ENCODE peak calls at places on chromosomes 6 and 20, in seven cellular contexts. K is GM23338, R is AG09319, V is body of pancreas, P is ovary, C is spleen, S is GM10248. A is an unnamed sample.

GRCh38 chr6:120871416-120872261 is 462.6 kb downstream of the TBC1D32 start:
- DNase-seq in R (no peak), S (no peak), V (no peak), C (peak; percentile 69), P (peak; percentile 26), K (peak; percentile 26), A (peak; percentile 39)

GRCh38 chr20:34350095-34350494 is 13.0 kb upstream of the ITCH start:
- DNase-seq in V (no peak), K (no peak), S (no peak), R (no peak), P (no peak), C (no peak), A (no peak)

GRCh38 chr6:52635049-52635577 is 35.8 kb upstream of the TMEM14A start:
- DNase-seq in S (no peak), C (no peak), R (no peak), P (no peak), K (peak; percentile 6), V (no peak), A (no peak)

GRCh38 chr20:51326241-51326819 is 216.2 kb downstream of the NFATC2 start:
- DNase-seq in R (no peak), V (peak; percentile 69), K (peak; percentile 84), C (no peak), S (peak; percentile 40), P (no peak), A (no peak)

GRCh38 chr6:28632326-28632851 is 106.7 kb downstream of the GPX5 start:
- DNase-seq in S (no peak), P (no peak), R (no peak), V (no peak), C (no peak), K (no peak), A (no peak)

GRCh38 chr6:158863646-158864045 is 44.5 kb upstream of the EZR start:
- DNase-seq in V (no peak), P (no peak), K (no peak), S (no peak), C (no peak), R (no peak), A (no peak)

GRCh38 chr6:135054238-135054574 is 416 bp downstream of the HBS1L start:
- DNase-seq in R (no peak), C (no peak), P (no peak), S (no peak), V (no peak), K (no peak), A (no peak)

GRCh38 chr20:45254867-45255266 is 503 bp upstream of the SLPI start:
- DNase-seq in V (no peak), S (peak; percentile 24), P (no peak), C (no peak), K (no peak), R (peak; percentile 12), A (no peak)

GRCh38 chr6:163513003-163513402 is 98.5 kb downstream of the QKI start:
- DNase-seq in P (no peak), V (no peak), C (no peak), S (no peak), R (no peak), K (no peak), A (no peak)

GRCh38 chr6:157092736-157093135 is 230.6 kb downstream of the TMEM242 start:
- DNase-seq in V (no peak), S (no peak), C (no peak), P (no peak), R (no peak), K (no peak), A (no peak)

GRCh38 chr6:12313311-12313991 is 23.3 kb downstream of the EDN1 start:
- DNase-seq in K (no peak), P (no peak), R (no peak), C (no peak), S (no peak), V (no peak), A (no peak)

GRCh38 chr6:108667984-108668383 is 107.3 kb downstream of the FOXO3 start:
- DNase-seq in C (no peak), S (no peak), V (no peak), K (peak; percentile 32), R (no peak), P (no peak), A (no peak)

GRCh38 chr6:167676000-167676665 is 150.6 kb upstream of the AFDN start:
- DNase-seq in V (peak; percentile 88), K (no peak), C (no peak), P (peak; percentile 62), R (no peak), S (no peak), A (no peak)

GRCh38 chr6:11414564-11414963 is 123.0 kb upstream of the TMEM170B start:
- DNase-seq in K (peak; percentile 66), S (no peak), C (no peak), P (no peak), V (peak; percentile 31), R (no peak), A (no peak)

GRCh38 chr6:95094751-95095150 is 482.6 kb upstream of the MANEA start:
- DNase-seq in C (no peak), P (no peak), R (no peak), V (no peak), S (no peak), K (no peak), A (no peak)

DNA sequence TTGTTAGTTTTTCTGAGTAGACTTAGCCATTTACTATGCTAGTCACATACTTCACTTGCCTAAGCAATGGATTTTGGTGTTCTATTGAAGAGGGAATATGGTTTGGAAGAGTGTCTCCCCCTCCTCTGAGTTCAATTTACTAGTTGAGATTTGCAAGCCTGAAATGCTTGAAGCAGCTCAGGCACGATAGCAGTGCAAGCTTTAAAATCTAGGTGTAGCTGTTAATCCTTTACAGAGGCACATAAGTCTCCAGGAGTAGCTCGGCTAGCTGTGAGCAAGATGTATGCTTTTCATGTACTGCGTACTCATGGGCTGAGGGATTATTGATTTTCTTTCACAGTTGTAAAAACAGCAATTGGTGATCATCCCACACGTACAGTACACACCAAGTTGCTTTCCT is 745 bp downstream of the FLRT3 start:
- DNase-seq in P (no peak), C (no peak), R (no peak), V (peak; percentile 7), S (no peak), K (peak; percentile 12), A (no peak)
- TF ChIP-seq CTCF in P (no peak), C (no peak), R (peak; percentile 3), V (no peak), S (no peak), K (no peak), A (no peak)

GRCh38 chr6:90865513-90865912 is 278.6 kb upstream of the MAP3K7 start:
- DNase-seq in C (no peak), K (no peak), R (no peak), V (no peak), P (no peak), S (no peak), A (no peak)

GRCh38 chr6:90859612-90860011 is 272.7 kb upstream of the MAP3K7 start:
- DNase-seq in V (no peak), S (no peak), P (no peak), K (peak; percentile 35), C (no peak), R (no peak), A (no peak)

GRCh38 chr6:90859056-90859455 is 272.2 kb upstream of the MAP3K7 start:
- DNase-seq in R (no peak), K (no peak), V (no peak), S (no peak), C (no peak), P (peak; percentile 38), A (no peak)

DNA sequence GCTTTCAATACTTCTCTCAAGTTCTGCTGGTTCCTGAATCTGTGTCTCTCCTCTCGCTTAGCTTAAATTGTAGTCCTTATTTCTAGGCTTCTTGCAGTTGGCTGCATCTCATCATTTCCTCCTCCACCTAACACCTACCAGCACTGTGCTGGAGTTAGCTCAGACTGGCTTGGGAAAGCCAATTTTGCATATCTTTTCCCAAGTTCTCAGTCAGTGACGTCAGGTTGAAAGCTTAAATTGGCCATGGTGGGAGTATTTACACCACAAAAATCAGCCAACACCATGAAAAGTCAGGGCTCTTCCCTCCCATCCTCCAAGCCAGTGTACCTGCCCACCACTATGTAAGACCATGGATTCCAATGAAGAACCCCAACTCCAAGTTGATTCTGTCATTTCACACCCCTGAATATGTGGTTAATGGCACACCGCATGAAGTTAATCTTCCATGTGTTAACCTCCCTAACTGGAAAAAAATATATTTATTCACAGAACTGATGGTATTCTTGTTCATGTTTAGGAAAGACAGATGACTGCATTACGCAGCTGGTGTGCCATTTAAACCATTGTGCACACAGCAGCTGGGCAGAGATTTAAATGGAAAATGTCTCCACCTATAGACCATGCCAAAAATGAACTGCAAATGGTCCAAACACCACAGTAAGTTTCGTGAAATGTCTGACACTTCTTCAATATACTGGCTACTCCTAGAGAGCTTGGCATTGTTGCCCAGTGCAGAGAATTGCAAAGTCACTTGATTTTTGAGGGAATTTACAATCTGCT is 274.1 kb upstream of the MAP3K7 start:
- DNase-seq in R (no peak), C (no peak), K (no peak), S (no peak), P (no peak), V (no peak), A (no peak)
- TF ChIP-seq CTCF in R (no peak), C (no peak), K (peak; percentile 10), S (peak; percentile 8), P (no peak), V (peak; percentile 20), A (no peak)

GRCh38 chr6:68226460-68226859 is 408.6 kb upstream of the ADGRB3 start:
- DNase-seq in P (no peak), V (no peak), R (no peak), C (no peak), K (peak; percentile 61), S (no peak), A (no peak)
- TF ChIP-seq CTCF in P (no peak), V (no peak), R (no peak), C (no peak), K (peak; percentile 86), S (peak; percentile 48), A (no peak)

GRCh38 chr20:2093200-2093781 is 8.3 kb upstream of the STK35 start:
- DNase-seq in V (peak; percentile 41), C (no peak), R (no peak), K (peak; percentile 80), S (peak; percentile 27), P (no peak), A (no peak)
- TF ChIP-seq CTCF in V (peak; percentile 50), C (no peak), R (peak; percentile 35), K (peak; percentile 96), S (peak; percentile 68), P (no peak), A (peak; percentile 67)